ENCODE peak calls at places on chromosomes 3 and 15, in seven cellular contexts. J is GM12892, W is IMR-90, G is uterus, M is ovary, I is A549, Y is body of pancreas. F is an unnamed sample.

GRCh38 chr15:69973102-69973714 is 124.5 kb downstream of the TLE3 start:
- DNase-seq in J (no peak), W (peak), G (no peak), M (no peak), I (peak), Y (no peak), F (no peak)

GRCh38 chr3:185645596-185646381 is 59.7 kb downstream of the SENP2 start:
- DNase-seq in J (no peak), W (no peak), G (no peak), M (no peak), I (no peak), Y (no peak), F (no peak)

GRCh38 chr3:64321747-64322146 is 96.5 kb upstream of the PRICKLE2 start:
- DNase-seq in J (no peak), W (peak), G (no peak), M (no peak), I (peak), Y (no peak), F (peak)

GRCh38 chr15:32781781-32782180 is 64.0 kb downstream of the GREM1 start:
- DNase-seq in J (no peak), W (no peak), G (no peak), M (no peak), I (no peak), Y (no peak), F (no peak)

GRCh38 chr15:28955160-28955502 is 69.4 kb downstream of the APBA2 start:
- DNase-seq in J (no peak), W (peak), G (no peak), M (no peak), I (no peak), Y (no peak), F (no peak)

GRCh38 chr15:59178151-59178705 is 28.4 kb upstream of the LDHAL6B start:
- DNase-seq in J (no peak), W (no peak), G (no peak), M (no peak), I (no peak), Y (no peak), F (no peak)

GRCh38 chr3:52039426-52039825 is 16.9 kb downstream of the DUSP7 start:
- DNase-seq in J (no peak), W (no peak), G (no peak), M (no peak), I (no peak), Y (no peak), F (no peak)

GRCh38 chr3:69967156-69967555 is 32.4 kb upstream of the SAMMSON start:
- DNase-seq in J (no peak), W (no peak), G (no peak), M (no peak), I (no peak), Y (no peak), F (no peak)

GRCh38 chr3:11465744-11466611 is 177.7 kb downstream of the VGLL4 start:
- DNase-seq in J (no peak), W (peak), G (peak), M (no peak), I (no peak), Y (peak), F (no peak)

GRCh38 chr3:119880966-119881365 is 99.1 kb downstream of the NR1I2 start:
- DNase-seq in J (no peak), W (peak), G (no peak), M (no peak), I (no peak), Y (no peak), F (no peak)

GRCh38 chr3:187292186-187292585 is 649 bp upstream of the MASP1 start:
- DNase-seq in J (no peak), W (no peak), G (no peak), M (no peak), I (no peak), Y (peak), F (no peak)

GRCh38 chr3:139227165-139227564 is 116.7 kb upstream of the MRPS22 start:
- DNase-seq in J (no peak), W (no peak), G (peak), M (peak), I (no peak), Y (peak), F (no peak)

GRCh38 chr3:133849346-133849745 is 43.7 kb downstream of the SRPRB start:
- DNase-seq in J (no peak), W (no peak), G (no peak), M (no peak), I (no peak), Y (no peak), F (no peak)

GRCh38 chr3:64084640-64085039 is 61.3 kb upstream of the PSMD6 start:
- DNase-seq in J (no peak), W (peak), G (no peak), M (no peak), I (peak), Y (no peak), F (peak)

GRCh38 chr3:69842789-69843188 is 103.5 kb downstream of the MITF start:
- DNase-seq in J (no peak), W (no peak), G (no peak), M (no peak), I (no peak), Y (peak), F (no peak)

GRCh38 chr15:77456746-77457618 is 36.3 kb downstream of the HMG20A start:
- DNase-seq in J (no peak), W (peak), G (no peak), M (no peak), I (no peak), Y (no peak), F (no peak)

GRCh38 chr3:96449803-96450202 is 364.6 kb upstream of the EPHA6 start:
- DNase-seq in J (no peak), W (no peak), G (no peak), M (no peak), I (no peak), Y (no peak), F (no peak)

GRCh38 chr3:186152889-186153292 is 44.0 kb upstream of the ETV5 start:
- DNase-seq in J (peak), W (no peak), G (no peak), M (no peak), I (no peak), Y (no peak), F (no peak)

GRCh38 chr3:8793242-8793641 is 23.8 kb upstream of the OXTR start:
- DNase-seq in J (no peak), W (peak), G (no peak), M (no peak), I (peak), Y (no peak), F (peak)

GRCh38 chr15:82737975-82738374 is 28.3 kb upstream of the AP3B2 start:
- DNase-seq in J (no peak), W (peak), G (no peak), M (no peak), I (peak), Y (no peak), F (no peak)

GRCh38 chr3:78978037-78978436 is 789.8 kb downstream of the ROBO1 start:
- DNase-seq in J (no peak), W (peak), G (no peak), M (no peak), I (peak), Y (no peak), F (no peak)

GRCh38 chr3:108441081-108441507 is 69.3 kb downstream of the MYH15 start:
- DNase-seq in J (no peak), W (no peak), G (no peak), M (no peak), I (no peak), Y (no peak), F (no peak)

GRCh38 chr3:28042095-28042635 is 199.3 kb upstream of the CMC1 start:
- DNase-seq in J (no peak), W (no peak), G (no peak), M (no peak), I (no peak), Y (no peak), F (no peak)

GRCh38 chr3:69386535-69387385 is 872 bp upstream of the FRMD4B start:
- DNase-seq in J (no peak), W (no peak), G (no peak), M (no peak), I (no peak), Y (no peak), F (no peak)

GRCh38 chr3:126259411-126260391 is 79.3 kb upstream of the ALDH1L1 start:
- DNase-seq in J (no peak), W (peak), G (peak), M (peak), I (peak), Y (peak), F (no peak)

GRCh38 chr15:64274541-64274940 is 81.4 kb downstream of the CSNK1G1 start:
- DNase-seq in J (no peak), W (no peak), G (no peak), M (no peak), I (no peak), Y (no peak), F (no peak)

GRCh38 chr3:49349617-49350114 is 8.5 kb downstream of the GPX1 start:
- DNase-seq in J (no peak), W (no peak), G (no peak), M (no peak), I (no peak), Y (no peak), F (no peak)

GRCh38 chr3:40653878-40654277 is 129.1 kb downstream of the ZNF621 start:
- DNase-seq in J (no peak), W (no peak), G (no peak), M (no peak), I (no peak), Y (no peak), F (no peak)

GRCh38 chr15:61421470-61421869 is 192.4 kb upstream of the RORA start:
- DNase-seq in J (no peak), W (no peak), G (no peak), M (no peak), I (no peak), Y (no peak), F (no peak)

GRCh38 chr15:59491062-59491461 is 53.1 kb downstream of the FAM81A start:
- DNase-seq in J (no peak), W (no peak), G (no peak), M (no peak), I (no peak), Y (no peak), F (no peak)

GRCh38 chr3:180926526-180926925 is 14.1 kb downstream of the FXR1 start:
- DNase-seq in J (no peak), W (peak), G (no peak), M (no peak), I (no peak), Y (no peak), F (no peak)

GRCh38 chr3:129794319-129795201 is 99.0 kb downstream of the TMCC1 start:
- DNase-seq in J (peak), W (no peak), G (no peak), M (peak), I (peak), Y (peak), F (peak)

GRCh38 chr3:22373182-22373581 is 622.2 kb upstream of the ZNF385D start:
- DNase-seq in J (no peak), W (no peak), G (no peak), M (no peak), I (no peak), Y (no peak), F (no peak)

GRCh38 chr3:105534491-105534890 is 167.8 kb downstream of the ALCAM start:
- DNase-seq in J (no peak), W (no peak), G (no peak), M (no peak), I (no peak), Y (no peak), F (no peak)

GRCh38 chr15:47517737-47518136 is 199.6 kb upstream of the SEMA6D start:
- DNase-seq in J (no peak), W (peak), G (peak), M (peak), I (no peak), Y (no peak), F (no peak)

GRCh38 chr3:134376786-134377431 is 2.7 kb upstream of the AMOTL2 start:
- DNase-seq in J (no peak), W (no peak), G (no peak), M (no peak), I (no peak), Y (no peak), F (no peak)

GRCh38 chr3:8749316-8749715 is 15.7 kb downstream of the CAV3 start:
- DNase-seq in J (no peak), W (no peak), G (no peak), M (no peak), I (no peak), Y (no peak), F (no peak)

GRCh38 chr3:30492581-30493192 is 113.7 kb upstream of the TGFBR2 start:
- DNase-seq in J (no peak), W (peak), G (no peak), M (no peak), I (no peak), Y (no peak), F (no peak)

GRCh38 chr15:47987908-47988532 is 132.8 kb upstream of the SLC24A5 start:
- DNase-seq in J (no peak), W (peak), G (no peak), M (no peak), I (peak), Y (peak), F (peak)

DNA sequence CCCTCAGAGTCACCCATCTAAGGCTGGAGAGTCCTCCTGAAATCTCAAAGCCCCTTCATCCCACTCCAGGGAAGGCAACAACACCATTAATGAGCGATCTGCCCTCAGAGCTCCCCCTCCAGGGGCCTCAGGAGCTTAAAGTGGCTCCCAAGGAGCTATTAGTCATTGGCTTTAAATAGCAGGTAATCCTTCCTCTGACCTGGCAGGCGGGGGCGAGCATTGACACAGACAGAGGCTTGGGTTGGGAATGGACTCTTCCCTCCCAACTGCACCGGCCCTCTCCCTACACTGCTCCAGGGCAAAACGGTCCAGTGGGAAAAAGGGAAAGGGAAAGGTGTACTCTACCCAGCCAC is 1.4 kb downstream of the MFGE8 start:
- DNase-seq in J (no peak), W (peak), G (peak), M (no peak), I (peak), Y (no peak), F (no peak)
- TF ChIP-seq POLR2A in J (no peak), W (peak), G (no peak), M (no peak), I (no peak), Y (no peak), F (no peak)

DNA sequence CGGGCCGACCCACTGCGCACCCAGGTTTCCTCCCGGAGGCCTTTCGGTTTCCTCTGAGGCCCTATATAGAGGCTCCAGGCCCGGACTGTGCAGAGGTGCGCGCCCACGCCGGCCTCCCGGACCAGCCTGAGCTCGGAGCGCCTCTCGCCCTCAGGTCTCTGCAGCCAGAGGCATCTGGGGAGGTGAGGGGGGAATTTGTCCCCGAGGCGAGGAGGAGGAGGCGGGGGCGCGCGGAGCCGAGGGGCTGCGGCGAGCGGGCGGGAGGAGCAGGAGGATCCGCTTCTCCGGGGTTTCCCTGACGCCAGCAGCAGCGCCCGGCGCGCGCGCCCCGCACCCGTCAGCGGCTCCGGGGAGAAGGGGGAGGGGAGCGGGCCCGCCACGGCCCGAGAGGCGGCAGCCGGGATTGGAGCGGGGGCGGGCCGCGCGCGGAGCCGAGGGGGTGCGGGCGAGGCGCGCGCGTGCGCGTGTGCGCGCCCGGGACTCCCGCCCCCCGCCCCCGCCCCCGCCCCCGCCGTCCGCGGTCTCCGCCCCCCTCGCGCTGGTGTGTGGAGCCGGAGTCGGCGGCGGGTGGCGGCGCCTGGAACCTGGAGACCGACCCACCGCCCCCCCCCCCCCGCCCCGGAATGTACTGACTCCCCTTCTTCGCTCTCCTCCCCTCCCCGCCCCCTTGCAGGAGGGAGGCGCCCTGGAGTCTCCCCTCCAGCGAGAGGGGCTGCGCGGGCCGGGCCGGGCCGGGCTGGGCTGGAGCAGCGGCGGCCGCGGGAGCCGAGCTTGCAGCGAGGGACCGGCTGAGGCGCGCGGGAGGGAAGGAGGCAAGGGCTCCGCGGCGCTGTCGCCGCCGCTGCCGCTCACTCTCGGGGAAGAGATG is at the start of gene NEO1:
- DNase-seq in J (peak), W (peak), G (peak), M (peak), I (peak), Y (peak), F (peak)
- TF ChIP-seq POLR2A in J (no peak), W (no peak), G (no peak), M (peak), I (peak), Y (peak), F (peak)

DNA sequence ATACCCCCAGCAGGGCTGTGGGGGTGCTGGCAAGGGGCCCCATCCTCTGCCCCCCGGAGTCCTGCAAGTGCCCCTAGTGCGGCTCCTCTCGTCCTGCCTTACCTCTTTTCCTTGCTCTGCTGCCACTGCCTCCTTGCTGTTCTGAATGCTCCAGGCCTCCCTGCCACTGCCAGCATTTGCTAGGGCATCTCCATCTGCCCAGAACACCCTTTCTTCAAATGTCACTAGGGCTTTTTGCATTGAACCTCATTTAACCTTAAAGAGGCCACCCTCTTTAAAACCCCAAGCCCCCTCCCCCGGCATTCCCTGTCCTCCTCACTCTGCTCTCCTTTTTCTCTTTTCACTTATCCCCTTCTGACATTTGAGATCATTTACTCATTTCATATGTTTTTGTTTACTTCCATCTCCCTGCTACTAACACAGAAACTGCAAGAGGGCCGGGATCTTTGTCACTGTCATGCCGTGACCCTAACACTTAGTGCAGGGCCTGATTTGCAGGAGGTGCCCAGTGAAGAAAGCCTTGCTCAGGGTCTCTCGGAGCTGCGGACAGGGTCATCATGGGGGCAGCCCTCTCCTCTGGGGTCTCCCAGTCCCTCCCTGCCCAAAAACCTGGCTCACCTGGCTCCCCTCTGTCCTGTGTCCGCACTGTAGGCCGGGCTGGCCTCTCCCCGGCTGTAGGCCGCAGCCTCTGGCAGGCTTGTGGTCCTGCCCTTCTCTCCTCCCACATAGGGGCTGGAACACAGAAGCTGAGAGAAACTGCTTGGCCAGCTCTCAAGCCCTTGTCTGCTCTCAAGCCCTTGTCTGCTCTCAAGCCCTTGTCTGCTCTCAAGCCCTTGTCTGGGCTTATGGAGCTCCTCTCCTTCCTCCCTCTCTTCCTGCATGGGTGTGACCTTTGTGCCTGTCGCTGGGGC is at the start of gene ACOX2:
- DNase-seq in J (no peak), W (peak), G (peak), M (peak), I (no peak), Y (peak), F (no peak)
- TF ChIP-seq POLR2A in J (no peak), W (no peak), G (peak), M (no peak), I (no peak), Y (peak), F (no peak)

DNA sequence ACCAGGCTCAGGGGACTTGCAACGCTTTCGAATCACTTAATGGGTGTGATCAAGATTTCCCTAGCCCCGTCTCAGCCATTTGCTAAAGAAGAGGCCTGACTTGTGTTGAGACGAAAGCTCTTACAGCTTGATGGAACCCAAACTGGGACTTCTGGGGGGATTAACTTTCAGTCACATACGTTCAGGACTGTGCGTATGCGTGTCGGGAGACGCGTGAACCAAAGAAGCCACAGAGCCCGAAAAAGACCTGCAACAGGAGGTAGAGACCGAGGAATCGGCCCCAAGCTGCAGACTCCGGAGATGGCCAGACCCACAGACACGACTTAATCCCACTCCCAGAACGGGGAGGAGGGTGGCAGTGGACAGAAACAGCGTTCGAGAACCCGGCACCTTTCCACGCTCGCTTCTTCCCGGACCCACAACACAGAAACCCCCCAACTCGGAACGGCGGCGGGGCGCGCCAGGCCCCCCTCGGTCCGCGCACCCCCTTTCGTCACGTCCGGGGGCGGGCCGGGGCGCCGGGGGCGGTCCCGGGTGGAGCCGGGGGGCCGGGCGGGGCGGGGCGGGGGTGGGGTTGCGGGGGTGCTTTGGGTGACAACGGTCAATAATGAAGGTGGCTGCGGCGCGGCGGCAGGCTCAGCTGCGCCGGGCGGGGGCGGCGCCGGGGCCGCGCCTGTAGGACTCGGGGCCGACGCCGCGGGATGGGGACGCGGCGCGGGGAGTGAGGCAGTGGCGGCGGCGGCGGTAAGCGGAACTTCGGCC is at the start of gene ATP11B:
- DNase-seq in J (peak), W (peak), G (peak), M (peak), I (peak), Y (peak), F (peak)
- TF ChIP-seq POLR2A in J (peak), W (no peak), G (peak), M (peak), I (peak), Y (peak), F (peak)